ENCODE peak calls at places on chromosome 7, in four cellular contexts. One of them, this sample, is unnamed.

GRCh38 chr7:19982841-19983835 is 209.7 kb upstream of the TMEM196 start:
- DNase-seq in CD4-positive, alpha-beta T cell: no peak
- DNase-seq in cardiac muscle cell: peak
- DNase-seq in upper lobe of right lung: no peak
- DNase-seq in this sample: no peak

GRCh38 chr7:141358376-141358775 is 192.8 kb upstream of the AGK start:
- DNase-seq in upper lobe of right lung: no peak
- DNase-seq in CD4-positive, alpha-beta T cell: no peak
- DNase-seq in cardiac muscle cell: no peak
- DNase-seq in this sample: no peak

GRCh38 chr7:97018775-97019535 is 5.7 kb downstream of the DLX5 start:
- DNase-seq in CD4-positive, alpha-beta T cell: no peak
- DNase-seq in upper lobe of right lung: no peak
- DNase-seq in cardiac muscle cell: no peak
- DNase-seq in this sample: no peak

GRCh38 chr7:107767391-107767790 is 23.4 kb downstream of the CBLL1 start:
- DNase-seq in cardiac muscle cell: no peak
- DNase-seq in CD4-positive, alpha-beta T cell: no peak
- DNase-seq in upper lobe of right lung: no peak
- DNase-seq in this sample: no peak

GRCh38 chr7:92669616-92670153 is 79.5 kb upstream of the FAM133B start:
- DNase-seq in upper lobe of right lung: no peak
- DNase-seq in CD4-positive, alpha-beta T cell: no peak
- DNase-seq in cardiac muscle cell: no peak
- DNase-seq in this sample: peak

GRCh38 chr7:119374436-119374835 is 898.5 kb upstream of the KCND2 start:
- DNase-seq in upper lobe of right lung: no peak
- DNase-seq in CD4-positive, alpha-beta T cell: no peak
- DNase-seq in cardiac muscle cell: no peak
- DNase-seq in this sample: no peak

GRCh38 chr7:34117583-34117982 is 212.2 kb downstream of the BMPER start:
- DNase-seq in CD4-positive, alpha-beta T cell: no peak
- DNase-seq in upper lobe of right lung: no peak
- DNase-seq in cardiac muscle cell: no peak
- DNase-seq in this sample: no peak

GRCh38 chr7:39746162-39746782 is 122.9 kb downstream of the RALA start:
- DNase-seq in CD4-positive, alpha-beta T cell: peak
- DNase-seq in cardiac muscle cell: peak
- DNase-seq in upper lobe of right lung: peak
- DNase-seq in this sample: peak

GRCh38 chr7:106568680-106569499 is 92.1 kb downstream of the CCDC71L start:
- DNase-seq in cardiac muscle cell: no peak
- DNase-seq in CD4-positive, alpha-beta T cell: no peak
- DNase-seq in upper lobe of right lung: no peak
- DNase-seq in this sample: peak

GRCh38 chr7:48144291-48144768 is 26.9 kb upstream of the ABCA13 start:
- DNase-seq in CD4-positive, alpha-beta T cell: no peak
- DNase-seq in upper lobe of right lung: no peak
- DNase-seq in cardiac muscle cell: no peak
- DNase-seq in this sample: no peak

GRCh38 chr7:130458256-130458655 is 17.4 kb upstream of the CEP41 start:
- DNase-seq in cardiac muscle cell: no peak
- DNase-seq in upper lobe of right lung: no peak
- DNase-seq in CD4-positive, alpha-beta T cell: no peak
- DNase-seq in this sample: no peak

GRCh38 chr7:107973861-107974260 is 29.1 kb downstream of the LAMB1 start:
- DNase-seq in cardiac muscle cell: no peak
- DNase-seq in CD4-positive, alpha-beta T cell: no peak
- DNase-seq in upper lobe of right lung: no peak
- DNase-seq in this sample: no peak

GRCh38 chr7:107982918-107983389 is 20.0 kb downstream of the LAMB1 start:
- DNase-seq in cardiac muscle cell: no peak
- DNase-seq in upper lobe of right lung: no peak
- DNase-seq in CD4-positive, alpha-beta T cell: no peak
- DNase-seq in this sample: no peak

GRCh38 chr7:53604201-53604600 is 568.8 kb downstream of the POM121L12 start:
- DNase-seq in CD4-positive, alpha-beta T cell: no peak
- DNase-seq in upper lobe of right lung: no peak
- DNase-seq in cardiac muscle cell: no peak
- DNase-seq in this sample: no peak

GRCh38 chr7:139873593-139874374 is 44.7 kb downstream of the TBXAS1 start:
- DNase-seq in CD4-positive, alpha-beta T cell: no peak
- DNase-seq in upper lobe of right lung: no peak
- DNase-seq in cardiac muscle cell: no peak
- DNase-seq in this sample: no peak

GRCh38 chr7:2508327-2509231 is 11.0 kb upstream of the LFNG start:
- DNase-seq in cardiac muscle cell: no peak
- DNase-seq in CD4-positive, alpha-beta T cell: peak
- DNase-seq in upper lobe of right lung: peak
- DNase-seq in this sample: no peak
- H3K27ac ChIP-seq in cardiac muscle cell: no peak
- H3K27ac ChIP-seq in CD4-positive, alpha-beta T cell: peak
- H3K27ac ChIP-seq in upper lobe of right lung: peak
- H3K27ac ChIP-seq in this sample: peak

DNA sequence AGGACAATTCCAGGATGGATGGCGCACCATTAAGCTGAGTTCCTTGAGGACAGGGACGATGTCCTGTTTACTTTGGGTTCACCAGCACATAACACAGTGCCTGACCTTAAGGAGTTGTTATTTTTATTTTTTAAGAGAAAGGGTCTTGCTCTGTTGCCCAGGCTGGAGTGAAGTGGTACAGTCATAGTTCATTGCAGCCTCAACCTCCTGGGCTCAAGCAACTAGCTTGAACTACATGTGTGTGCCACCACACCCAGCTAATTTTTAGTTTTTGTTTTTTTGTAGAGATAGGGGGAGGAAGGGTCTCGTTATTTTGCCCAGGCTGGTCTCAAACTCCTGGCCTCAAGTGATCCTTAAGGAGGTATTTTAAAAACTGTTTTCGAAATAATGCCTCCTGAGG is 1.7 kb upstream of the CALU start:
- DNase-seq in upper lobe of right lung: no peak
- DNase-seq in CD4-positive, alpha-beta T cell: no peak
- DNase-seq in cardiac muscle cell: no peak
- DNase-seq in this sample: no peak
- TF ChIP-seq CTCF in upper lobe of right lung: no peak
- TF ChIP-seq CTCF in CD4-positive, alpha-beta T cell: no peak
- TF ChIP-seq CTCF in cardiac muscle cell: no peak
- TF ChIP-seq CTCF in this sample: no peak

GRCh38 chr7:77329466-77330168 is 86.5 kb downstream of the GSAP start:
- DNase-seq in cardiac muscle cell: no peak
- DNase-seq in CD4-positive, alpha-beta T cell: no peak
- DNase-seq in upper lobe of right lung: no peak
- DNase-seq in this sample: no peak
- H3K27ac ChIP-seq in cardiac muscle cell: no peak
- H3K27ac ChIP-seq in CD4-positive, alpha-beta T cell: no peak
- H3K27ac ChIP-seq in upper lobe of right lung: peak
- H3K27ac ChIP-seq in this sample: no peak

GRCh38 chr7:135211179-135211945 is at the start of gene WDR91:
- DNase-seq in cardiac muscle cell: peak
- DNase-seq in upper lobe of right lung: peak
- DNase-seq in CD4-positive, alpha-beta T cell: peak
- DNase-seq in this sample: peak
- TF ChIP-seq CTCF in cardiac muscle cell: no peak
- TF ChIP-seq CTCF in upper lobe of right lung: no peak
- TF ChIP-seq CTCF in CD4-positive, alpha-beta T cell: no peak
- TF ChIP-seq CTCF in this sample: no peak

GRCh38 chr7:156514851-156515250 is 125.7 kb upstream of the RNF32 start:
- DNase-seq in cardiac muscle cell: no peak
- DNase-seq in CD4-positive, alpha-beta T cell: no peak
- DNase-seq in upper lobe of right lung: no peak
- DNase-seq in this sample: no peak

GRCh38 chr7:156515911-156516790 is 124.4 kb upstream of the RNF32 start:
- DNase-seq in CD4-positive, alpha-beta T cell: no peak
- DNase-seq in upper lobe of right lung: no peak
- DNase-seq in cardiac muscle cell: no peak
- DNase-seq in this sample: no peak

GRCh38 chr7:156518466-156518865 is 122.1 kb upstream of the RNF32 start:
- DNase-seq in CD4-positive, alpha-beta T cell: no peak
- DNase-seq in cardiac muscle cell: no peak
- DNase-seq in upper lobe of right lung: no peak
- DNase-seq in this sample: no peak

GRCh38 chr7:156519070-156519469 is 121.5 kb upstream of the RNF32 start:
- DNase-seq in cardiac muscle cell: no peak
- DNase-seq in upper lobe of right lung: no peak
- DNase-seq in CD4-positive, alpha-beta T cell: no peak
- DNase-seq in this sample: no peak

DNA sequence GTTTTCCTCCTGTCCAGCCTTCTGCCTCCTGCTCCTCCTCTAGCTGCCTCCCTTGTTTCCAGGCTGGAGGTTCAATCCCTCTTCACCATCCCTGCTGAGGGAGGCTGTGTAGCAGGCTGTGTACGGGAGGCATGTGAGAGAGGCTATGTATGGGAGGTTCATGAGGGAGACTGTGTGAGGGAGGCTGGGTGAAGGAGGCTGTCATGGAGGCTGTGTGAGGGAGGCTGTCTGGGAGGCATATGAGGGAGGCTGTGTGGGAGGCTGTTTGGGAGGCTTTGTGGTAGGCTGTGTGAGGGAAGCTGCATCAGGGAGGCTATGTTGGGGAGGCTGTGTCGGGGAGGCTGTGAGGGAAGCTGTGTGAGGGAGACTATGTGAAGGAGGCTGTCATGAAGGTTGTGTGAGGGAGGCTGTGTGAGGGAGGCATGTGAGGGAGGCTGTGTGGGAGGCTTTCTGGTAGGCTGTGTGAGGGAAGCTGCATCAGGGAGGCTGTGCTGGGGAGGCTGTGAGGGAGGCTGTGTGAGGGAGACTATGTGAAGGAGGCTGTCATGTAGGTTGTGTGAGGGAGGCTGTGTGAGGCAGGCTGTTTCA is 123.7 kb upstream of the RNF32 start:
- DNase-seq in CD4-positive, alpha-beta T cell: no peak
- DNase-seq in cardiac muscle cell: no peak
- DNase-seq in upper lobe of right lung: no peak
- DNase-seq in this sample: no peak
- H3K27ac ChIP-seq in CD4-positive, alpha-beta T cell: no peak
- H3K27ac ChIP-seq in cardiac muscle cell: no peak
- H3K27ac ChIP-seq in upper lobe of right lung: no peak
- H3K27ac ChIP-seq in this sample: no peak

DNA sequence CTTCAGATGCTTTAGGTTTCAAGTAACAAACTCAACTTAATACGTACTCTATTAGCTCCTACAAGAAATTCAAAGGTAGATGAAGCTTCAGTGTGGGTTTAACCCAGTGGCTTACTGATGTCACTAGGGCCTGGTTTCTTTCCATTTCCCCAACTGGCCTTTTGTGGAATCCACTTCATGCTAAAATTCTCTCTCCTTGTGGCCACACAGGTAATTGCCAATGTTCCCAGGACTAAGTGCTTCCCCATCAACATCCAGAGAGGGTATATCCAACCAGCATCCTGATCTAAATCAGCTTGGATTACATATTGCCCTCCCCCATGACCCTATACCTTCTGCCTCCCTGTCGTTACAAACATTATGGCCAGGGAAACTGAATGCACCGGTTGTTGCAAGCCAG is 10.7 kb downstream of the FBXL13 start:
- DNase-seq in upper lobe of right lung: no peak
- DNase-seq in cardiac muscle cell: no peak
- DNase-seq in CD4-positive, alpha-beta T cell: no peak
- DNase-seq in this sample: no peak
- TF ChIP-seq CTCF in upper lobe of right lung: no peak
- TF ChIP-seq CTCF in cardiac muscle cell: no peak
- TF ChIP-seq CTCF in CD4-positive, alpha-beta T cell: no peak
- TF ChIP-seq CTCF in this sample: no peak

GRCh38 chr7:138167222-138167621 is 91.0 kb downstream of the AKR1D1 start:
- DNase-seq in upper lobe of right lung: no peak
- DNase-seq in CD4-positive, alpha-beta T cell: no peak
- DNase-seq in cardiac muscle cell: no peak
- DNase-seq in this sample: no peak

GRCh38 chr7:138164804-138165203 is 88.5 kb downstream of the AKR1D1 start:
- DNase-seq in cardiac muscle cell: no peak
- DNase-seq in CD4-positive, alpha-beta T cell: no peak
- DNase-seq in upper lobe of right lung: no peak
- DNase-seq in this sample: no peak

GRCh38 chr7:138167869-138168296 is 91.6 kb downstream of the AKR1D1 start:
- DNase-seq in CD4-positive, alpha-beta T cell: no peak
- DNase-seq in upper lobe of right lung: no peak
- DNase-seq in cardiac muscle cell: no peak
- DNase-seq in this sample: no peak

GRCh38 chr7:138169441-138169851 is 93.2 kb downstream of the AKR1D1 start:
- DNase-seq in upper lobe of right lung: no peak
- DNase-seq in CD4-positive, alpha-beta T cell: no peak
- DNase-seq in cardiac muscle cell: no peak
- DNase-seq in this sample: no peak

GRCh38 chr7:138166681-138167080 is 90.4 kb downstream of the AKR1D1 start:
- DNase-seq in upper lobe of right lung: no peak
- DNase-seq in cardiac muscle cell: no peak
- DNase-seq in CD4-positive, alpha-beta T cell: no peak
- DNase-seq in this sample: no peak
- H3K27ac ChIP-seq in upper lobe of right lung: no peak
- H3K27ac ChIP-seq in cardiac muscle cell: no peak
- H3K27ac ChIP-seq in CD4-positive, alpha-beta T cell: no peak
- H3K27ac ChIP-seq in this sample: no peak

DNA sequence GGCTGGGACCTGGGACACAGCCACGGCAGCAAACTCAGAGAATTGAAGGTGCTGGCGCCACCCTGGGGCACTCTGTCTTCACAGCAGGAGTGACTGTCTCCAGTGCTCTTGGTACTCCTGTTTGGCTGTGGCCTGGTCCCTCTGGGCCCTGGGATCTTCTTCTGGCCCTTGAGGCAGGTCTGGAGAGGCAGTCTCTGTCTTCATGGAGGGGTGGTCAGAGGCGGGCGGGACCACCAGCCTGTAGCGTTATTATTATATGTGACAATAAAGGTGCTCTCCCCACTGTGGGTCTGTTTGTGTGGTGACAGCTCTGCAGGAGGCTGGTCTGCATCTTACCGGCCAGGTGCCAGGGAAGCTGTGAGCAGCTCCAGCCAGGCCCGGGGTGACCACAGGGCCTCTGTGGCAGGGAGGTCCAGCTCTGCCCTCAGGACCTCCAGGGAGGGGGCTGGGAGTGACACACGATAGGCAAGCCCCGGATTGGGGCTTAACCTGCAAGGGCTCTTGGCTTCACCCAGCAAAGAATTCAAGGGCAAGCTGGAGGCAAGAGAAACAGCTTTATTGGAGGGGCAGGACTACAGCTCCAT is 70.3 kb downstream of the MYL10 start:
- DNase-seq in CD4-positive, alpha-beta T cell: no peak
- DNase-seq in cardiac muscle cell: no peak
- DNase-seq in upper lobe of right lung: no peak
- DNase-seq in this sample: no peak
- TF ChIP-seq CTCF in CD4-positive, alpha-beta T cell: no peak
- TF ChIP-seq CTCF in cardiac muscle cell: no peak
- TF ChIP-seq CTCF in upper lobe of right lung: no peak
- TF ChIP-seq CTCF in this sample: no peak